ENCODE peak calls at places on chromosomes 2 and 18, in four cellular contexts. One of them, this sample, is unnamed.

GRCh38 chr2:195456765-195457164 is 200.3 kb upstream of the SLC39A10 start:
- DNase-seq in fibroblast of the aortic adventitia: no peak
- DNase-seq in foreskin fibroblast: no peak
- DNase-seq in HCT116: no peak
- DNase-seq in this sample: no peak

GRCh38 chr2:212970132-212970531 is 181.3 kb downstream of the IKZF2 start:
- DNase-seq in fibroblast of the aortic adventitia: peak; percentile 60
- DNase-seq in foreskin fibroblast: peak; percentile 38
- DNase-seq in HCT116: no peak
- DNase-seq in this sample: no peak

GRCh38 chr18:45588831-45589558 is 26.3 kb upstream of the SLC14A2 start:
- DNase-seq in fibroblast of the aortic adventitia: peak; percentile 78
- DNase-seq in foreskin fibroblast: peak; percentile 65
- DNase-seq in HCT116: no peak
- DNase-seq in this sample: peak; percentile 76

GRCh38 chr2:10864888-10865551 is 46.7 kb upstream of the KCNF1 start:
- DNase-seq in fibroblast of the aortic adventitia: no peak
- DNase-seq in foreskin fibroblast: no peak
- DNase-seq in HCT116: no peak
- DNase-seq in this sample: no peak

GRCh38 chr18:79525556-79526467 is 130.1 kb downstream of the NFATC1 start:
- DNase-seq in fibroblast of the aortic adventitia: peak; percentile 48
- DNase-seq in foreskin fibroblast: no peak
- DNase-seq in HCT116: no peak
- DNase-seq in this sample: no peak

GRCh38 chr2:215847718-215848117 is 165.6 kb downstream of the MREG start:
- DNase-seq in fibroblast of the aortic adventitia: no peak
- DNase-seq in foreskin fibroblast: no peak
- DNase-seq in HCT116: no peak
- DNase-seq in this sample: no peak

GRCh38 chr2:15189236-15189635 is 371.9 kb downstream of the NBAS start:
- DNase-seq in fibroblast of the aortic adventitia: peak; percentile 40
- DNase-seq in foreskin fibroblast: no peak
- DNase-seq in HCT116: no peak
- DNase-seq in this sample: no peak

GRCh38 chr2:230472619-230473018 is 56.6 kb downstream of the SP100 start:
- DNase-seq in fibroblast of the aortic adventitia: peak; percentile 81
- DNase-seq in foreskin fibroblast: peak; percentile 72
- DNase-seq in HCT116: peak; percentile 16
- DNase-seq in this sample: no peak

GRCh38 chr2:207828361-207829057 is 58.8 kb upstream of the FZD5 start:
- DNase-seq in fibroblast of the aortic adventitia: no peak
- DNase-seq in foreskin fibroblast: no peak
- DNase-seq in HCT116: no peak
- DNase-seq in this sample: no peak

GRCh38 chr18:46034230-46034629 is 37.8 kb downstream of the PSTPIP2 start:
- DNase-seq in fibroblast of the aortic adventitia: peak; percentile 75
- DNase-seq in foreskin fibroblast: no peak
- DNase-seq in HCT116: no peak
- DNase-seq in this sample: no peak

GRCh38 chr18:565562-566061 is 14.6 kb upstream of the CETN1 start:
- DNase-seq in fibroblast of the aortic adventitia: no peak
- DNase-seq in foreskin fibroblast: no peak
- DNase-seq in HCT116: no peak
- DNase-seq in this sample: no peak

GRCh38 chr2:226514895-226515294 is 284.7 kb downstream of the IRS1 start:
- DNase-seq in fibroblast of the aortic adventitia: peak; percentile 4
- DNase-seq in foreskin fibroblast: peak; percentile 12
- DNase-seq in HCT116: peak; percentile 7
- DNase-seq in this sample: no peak

GRCh38 chr18:10190564-10190963 is 263.9 kb upstream of the APCDD1 start:
- DNase-seq in fibroblast of the aortic adventitia: no peak
- DNase-seq in foreskin fibroblast: no peak
- DNase-seq in HCT116: no peak
- DNase-seq in this sample: no peak

GRCh38 chr2:88857951-88858406 is 166.5 kb downstream of the RPIA start:
- DNase-seq in fibroblast of the aortic adventitia: peak; percentile 26
- DNase-seq in foreskin fibroblast: no peak
- DNase-seq in HCT116: no peak
- DNase-seq in this sample: peak; percentile 46

GRCh38 chr2:239930871-239931771 is 94.0 kb downstream of the NDUFA10 start:
- DNase-seq in fibroblast of the aortic adventitia: no peak
- DNase-seq in foreskin fibroblast: no peak
- DNase-seq in HCT116: no peak
- DNase-seq in this sample: no peak

GRCh38 chr2:163469561-163469962 is 266.2 kb downstream of the FIGN start:
- DNase-seq in fibroblast of the aortic adventitia: peak; percentile 18
- DNase-seq in foreskin fibroblast: no peak
- DNase-seq in HCT116: no peak
- DNase-seq in this sample: no peak

GRCh38 chr2:143399679-143400078 is 270.5 kb downstream of the ARHGAP15 start:
- DNase-seq in fibroblast of the aortic adventitia: no peak
- DNase-seq in foreskin fibroblast: peak; percentile 36
- DNase-seq in HCT116: no peak
- DNase-seq in this sample: no peak

GRCh38 chr2:237687666-237688065 is 60.3 kb downstream of the LRRFIP1 start:
- DNase-seq in fibroblast of the aortic adventitia: peak; percentile 100
- DNase-seq in foreskin fibroblast: peak; percentile 100
- DNase-seq in HCT116: no peak
- DNase-seq in this sample: peak; percentile 98

GRCh38 chr2:69097908-69098655 is 85.1 kb downstream of the ANTXR1 start:
- DNase-seq in fibroblast of the aortic adventitia: peak; percentile 37
- DNase-seq in foreskin fibroblast: no peak
- DNase-seq in HCT116: no peak
- DNase-seq in this sample: no peak

GRCh38 chr2:217402622-217403383 is 542.9 kb upstream of the TNP1 start:
- DNase-seq in fibroblast of the aortic adventitia: peak; percentile 58
- DNase-seq in foreskin fibroblast: no peak
- DNase-seq in HCT116: no peak
- DNase-seq in this sample: no peak

GRCh38 chr2:125979886-125980285 is 676.1 kb upstream of the GYPC start:
- DNase-seq in fibroblast of the aortic adventitia: no peak
- DNase-seq in foreskin fibroblast: no peak
- DNase-seq in HCT116: no peak
- DNase-seq in this sample: no peak

GRCh38 chr18:78632111-78632541 is 347.5 kb upstream of the SALL3 start:
- DNase-seq in fibroblast of the aortic adventitia: no peak
- DNase-seq in foreskin fibroblast: peak; percentile 28
- DNase-seq in HCT116: no peak
- DNase-seq in this sample: no peak

GRCh38 chr2:233385489-233386044 is 31.3 kb downstream of the DGKD start:
- DNase-seq in fibroblast of the aortic adventitia: peak; percentile 16
- DNase-seq in foreskin fibroblast: no peak
- DNase-seq in HCT116: no peak
- DNase-seq in this sample: no peak

GRCh38 chr2:231743376-231744116 is 35.2 kb downstream of the PTMA start:
- DNase-seq in fibroblast of the aortic adventitia: no peak
- DNase-seq in foreskin fibroblast: no peak
- DNase-seq in HCT116: no peak
- DNase-seq in this sample: no peak

GRCh38 chr2:7826656-7827055 is 855.2 kb upstream of the ID2 start:
- DNase-seq in fibroblast of the aortic adventitia: no peak
- DNase-seq in foreskin fibroblast: no peak
- DNase-seq in HCT116: no peak
- DNase-seq in this sample: no peak

GRCh38 chr18:8468911-8469310 is 140.3 kb upstream of the RAB12 start:
- DNase-seq in fibroblast of the aortic adventitia: peak; percentile 36
- DNase-seq in foreskin fibroblast: peak; percentile 15
- DNase-seq in HCT116: no peak
- DNase-seq in this sample: peak; percentile 15

GRCh38 chr2:174053784-174054183 is 88.6 kb upstream of the SP3 start:
- DNase-seq in fibroblast of the aortic adventitia: no peak
- DNase-seq in foreskin fibroblast: no peak
- DNase-seq in HCT116: no peak
- DNase-seq in this sample: no peak

GRCh38 chr2:202135111-202135874 is 62.2 kb downstream of the KIAA2012 start:
- DNase-seq in fibroblast of the aortic adventitia: peak; percentile 100
- DNase-seq in foreskin fibroblast: peak; percentile 98
- DNase-seq in HCT116: no peak
- DNase-seq in this sample: peak; percentile 94

GRCh38 chr2:161416633-161417427 is 733 bp downstream of the TBR1 start:
- DNase-seq in fibroblast of the aortic adventitia: no peak
- DNase-seq in foreskin fibroblast: no peak
- DNase-seq in HCT116: no peak
- DNase-seq in this sample: no peak

GRCh38 chr18:27184115-27185024 is 738 bp downstream of the CHST9 start:
- DNase-seq in fibroblast of the aortic adventitia: no peak
- DNase-seq in foreskin fibroblast: no peak
- DNase-seq in HCT116: no peak
- DNase-seq in this sample: no peak
- H3K4me3 ChIP-seq in fibroblast of the aortic adventitia: no peak overlapping the region
- H3K4me3 ChIP-seq in foreskin fibroblast: no peak overlapping the region
- H3K4me3 ChIP-seq in HCT116: no peak overlapping the region
- H3K4me3 ChIP-seq in this sample: no peak overlapping the region

GRCh38 chr2:104656496-104657310 is 197.2 kb upstream of the POU3F3 start:
- DNase-seq in fibroblast of the aortic adventitia: no peak
- DNase-seq in foreskin fibroblast: no peak
- DNase-seq in HCT116: no peak
- DNase-seq in this sample: no peak

GRCh38 chr2:104658149-104658839 is 195.6 kb upstream of the POU3F3 start:
- DNase-seq in fibroblast of the aortic adventitia: no peak
- DNase-seq in foreskin fibroblast: no peak
- DNase-seq in HCT116: no peak
- DNase-seq in this sample: no peak

GRCh38 chr2:104664672-104665071 is 189.2 kb upstream of the POU3F3 start:
- DNase-seq in fibroblast of the aortic adventitia: no peak
- DNase-seq in foreskin fibroblast: no peak
- DNase-seq in HCT116: no peak
- DNase-seq in this sample: no peak

GRCh38 chr2:104654813-104655212 is 199.1 kb upstream of the POU3F3 start:
- DNase-seq in fibroblast of the aortic adventitia: no peak
- DNase-seq in foreskin fibroblast: no peak
- DNase-seq in HCT116: no peak
- DNase-seq in this sample: no peak

GRCh38 chr2:104658840-104659591 is 194.9 kb upstream of the POU3F3 start:
- DNase-seq in fibroblast of the aortic adventitia: no peak
- DNase-seq in foreskin fibroblast: no peak
- DNase-seq in HCT116: no peak
- DNase-seq in this sample: no peak
- TF ChIP-seq CTCF in fibroblast of the aortic adventitia: no peak
- TF ChIP-seq CTCF in foreskin fibroblast: no peak
- TF ChIP-seq CTCF in HCT116: no peak
- TF ChIP-seq CTCF in this sample: no peak

GRCh38 chr2:129801575-129801974 is 177.9 kb upstream of the RAB6C start:
- DNase-seq in fibroblast of the aortic adventitia: peak; percentile 55
- DNase-seq in foreskin fibroblast: peak; percentile 36
- DNase-seq in HCT116: no peak
- DNase-seq in this sample: no peak
- H3K4me3 ChIP-seq in fibroblast of the aortic adventitia: no peak overlapping the region
- H3K4me3 ChIP-seq in foreskin fibroblast: no peak overlapping the region
- H3K4me3 ChIP-seq in HCT116: no peak overlapping the region
- H3K4me3 ChIP-seq in this sample: no peak overlapping the region

DNA sequence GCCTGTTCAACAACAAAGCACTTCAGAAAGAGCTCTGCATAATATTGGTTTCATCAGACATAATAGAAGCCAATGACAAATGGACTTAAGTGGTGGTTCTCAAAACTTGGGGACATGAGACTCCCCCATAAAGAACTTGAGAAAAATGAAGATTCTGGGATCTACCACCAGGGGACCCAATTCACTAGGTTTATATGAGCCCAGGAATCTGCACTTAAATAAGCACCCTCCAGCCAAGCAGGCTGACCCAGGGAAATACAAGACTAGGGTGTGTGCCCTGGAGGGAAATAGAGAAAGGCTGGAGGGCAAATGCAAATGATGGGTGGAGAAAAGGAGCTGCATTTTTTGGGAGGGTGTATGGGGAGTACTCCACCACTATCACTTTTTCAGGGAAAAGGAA is 52.5 kb downstream of the SATB2 start:
- DNase-seq in fibroblast of the aortic adventitia: peak; percentile 41
- DNase-seq in foreskin fibroblast: no peak
- DNase-seq in HCT116: peak; percentile 27
- DNase-seq in this sample: no peak
- TF ChIP-seq CTCF in fibroblast of the aortic adventitia: peak; percentile 44
- TF ChIP-seq CTCF in foreskin fibroblast: peak; percentile 20
- TF ChIP-seq CTCF in HCT116: peak; percentile 69
- TF ChIP-seq CTCF in this sample: peak; percentile 38

DNA sequence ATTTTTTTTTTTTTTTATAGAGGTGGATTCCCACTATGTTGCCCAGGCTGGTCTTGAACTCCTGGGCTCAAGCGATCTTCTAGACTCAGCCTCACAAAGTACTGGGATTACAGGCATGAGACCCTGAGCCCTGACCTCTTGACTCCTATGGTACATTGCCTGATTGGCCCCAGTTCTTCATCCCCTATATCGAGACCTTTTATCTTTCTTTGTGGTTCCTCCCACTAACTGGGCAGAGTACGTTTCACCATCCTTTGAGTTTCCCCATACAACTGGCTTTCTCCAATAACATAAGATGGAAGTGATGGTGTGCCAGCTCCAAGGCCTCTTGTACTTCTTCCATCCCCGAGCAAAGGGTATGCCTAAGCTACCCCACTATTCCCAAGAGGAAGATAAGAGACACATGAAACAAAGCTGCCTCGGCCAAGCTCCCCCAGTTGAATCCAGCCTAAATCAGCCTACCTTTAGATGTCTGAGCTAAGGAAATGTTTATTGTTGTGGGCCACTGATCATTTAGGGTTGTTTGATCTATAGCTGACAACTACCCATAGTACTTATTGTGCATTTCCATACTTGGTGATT is 8.3 kb upstream of the TMEM247 start:
- DNase-seq in fibroblast of the aortic adventitia: no peak
- DNase-seq in foreskin fibroblast: no peak
- DNase-seq in HCT116: no peak
- DNase-seq in this sample: no peak
- H3K4me3 ChIP-seq in fibroblast of the aortic adventitia: no peak overlapping the region
- H3K4me3 ChIP-seq in foreskin fibroblast: no peak overlapping the region
- H3K4me3 ChIP-seq in HCT116: no peak overlapping the region
- H3K4me3 ChIP-seq in this sample: no peak overlapping the region

GRCh38 chr18:12477606-12478005 is 69.9 kb downstream of the PRELID3A start:
- DNase-seq in fibroblast of the aortic adventitia: no peak
- DNase-seq in foreskin fibroblast: no peak
- DNase-seq in HCT116: no peak
- DNase-seq in this sample: no peak
- TF ChIP-seq CTCF in fibroblast of the aortic adventitia: no peak
- TF ChIP-seq CTCF in foreskin fibroblast: no peak
- TF ChIP-seq CTCF in HCT116: no peak
- TF ChIP-seq CTCF in this sample: no peak

DNA sequence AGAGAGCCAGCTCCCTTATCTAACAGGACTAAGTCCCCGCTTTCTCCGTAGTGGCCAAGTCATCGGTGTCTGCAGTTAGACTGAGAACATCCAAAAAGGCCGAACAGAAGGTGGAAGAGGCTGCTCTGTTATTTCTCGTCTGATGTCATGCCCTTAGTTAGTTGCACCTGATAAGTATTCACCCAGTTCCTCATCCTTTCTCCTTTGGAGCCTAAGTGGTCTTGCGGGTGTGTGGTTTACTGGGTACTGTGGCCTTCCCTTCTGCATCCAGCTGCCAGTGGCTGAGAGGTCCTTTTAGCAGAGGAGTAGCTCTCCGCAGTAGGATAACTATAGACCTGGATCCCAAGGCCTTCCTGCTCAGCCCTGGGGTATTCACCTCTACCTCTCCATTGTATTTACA is 211.6 kb downstream of the BCL2 start:
- DNase-seq in fibroblast of the aortic adventitia: no peak
- DNase-seq in foreskin fibroblast: no peak
- DNase-seq in HCT116: no peak
- DNase-seq in this sample: no peak
- H3K4me3 ChIP-seq in fibroblast of the aortic adventitia: no peak overlapping the region
- H3K4me3 ChIP-seq in foreskin fibroblast: no peak overlapping the region
- H3K4me3 ChIP-seq in HCT116: no peak overlapping the region
- H3K4me3 ChIP-seq in this sample: no peak overlapping the region